ENCODE peak calls at places on chromosomes 1 and 21, in four cellular contexts. One of them, this sample, is unnamed.

GRCh38 chr1:114755006-114755936 is 2.5 kb downstream of the CSDE1 start:
- DNase-seq in activated T-helper 1 cell treated with anti-CD3 and anti-CD28 coated beads, Interleukin-2, amount 50 U/mL, for 16 hours: no peak
- DNase-seq in neural crest cell: no peak
- DNase-seq in NCI-H82: no peak
- DNase-seq in this sample: no peak

GRCh38 chr1:8858888-8859706 is 19.4 kb downstream of the ENO1 start:
- DNase-seq in activated T-helper 1 cell treated with anti-CD3 and anti-CD28 coated beads, Interleukin-2, amount 50 U/mL, for 16 hours: no peak
- DNase-seq in neural crest cell: peak; percentile 54
- DNase-seq in NCI-H82: peak; percentile 72
- DNase-seq in this sample: peak; percentile 45

GRCh38 chr21:44523567-44524181 is 16.3 kb downstream of the KRTAP10-1 start:
- DNase-seq in activated T-helper 1 cell treated with anti-CD3 and anti-CD28 coated beads, Interleukin-2, amount 50 U/mL, for 16 hours: no peak
- DNase-seq in neural crest cell: no peak
- DNase-seq in NCI-H82: no peak
- DNase-seq in this sample: no peak

GRCh38 chr1:203511513-203511912 is 17.6 kb downstream of the OPTC start:
- DNase-seq in activated T-helper 1 cell treated with anti-CD3 and anti-CD28 coated beads, Interleukin-2, amount 50 U/mL, for 16 hours: no peak
- DNase-seq in neural crest cell: no peak
- DNase-seq in NCI-H82: peak; percentile 35
- DNase-seq in this sample: no peak

GRCh38 chr1:65504263-65504662 is 83.8 kb downstream of the LEPR start:
- DNase-seq in activated T-helper 1 cell treated with anti-CD3 and anti-CD28 coated beads, Interleukin-2, amount 50 U/mL, for 16 hours: no peak
- DNase-seq in neural crest cell: no peak
- DNase-seq in NCI-H82: no peak
- DNase-seq in this sample: no peak

GRCh38 chr1:99613716-99614115 is 32.2 kb upstream of the PALMD start:
- DNase-seq in activated T-helper 1 cell treated with anti-CD3 and anti-CD28 coated beads, Interleukin-2, amount 50 U/mL, for 16 hours: no peak
- DNase-seq in neural crest cell: no peak
- DNase-seq in NCI-H82: no peak
- DNase-seq in this sample: no peak

GRCh38 chr1:4108741-4109625 is 208.9 kb upstream of the C1orf174 start:
- DNase-seq in activated T-helper 1 cell treated with anti-CD3 and anti-CD28 coated beads, Interleukin-2, amount 50 U/mL, for 16 hours: no peak
- DNase-seq in neural crest cell: no peak
- DNase-seq in NCI-H82: no peak
- DNase-seq in this sample: no peak

GRCh38 chr1:3547055-3548005 is 64.0 kb downstream of the MEGF6 start:
- DNase-seq in activated T-helper 1 cell treated with anti-CD3 and anti-CD28 coated beads, Interleukin-2, amount 50 U/mL, for 16 hours: no peak
- DNase-seq in neural crest cell: no peak
- DNase-seq in NCI-H82: no peak
- DNase-seq in this sample: peak; percentile 57

GRCh38 chr1:66876664-66877063 is 48.0 kb downstream of the DNAI4 start:
- DNase-seq in activated T-helper 1 cell treated with anti-CD3 and anti-CD28 coated beads, Interleukin-2, amount 50 U/mL, for 16 hours: no peak
- DNase-seq in neural crest cell: no peak
- DNase-seq in NCI-H82: no peak
- DNase-seq in this sample: no peak

GRCh38 chr21:44065428-44065827 is 41.8 kb upstream of the PWP2 start:
- DNase-seq in activated T-helper 1 cell treated with anti-CD3 and anti-CD28 coated beads, Interleukin-2, amount 50 U/mL, for 16 hours: peak; percentile 63
- DNase-seq in neural crest cell: no peak
- DNase-seq in NCI-H82: no peak
- DNase-seq in this sample: no peak

GRCh38 chr1:197199923-197200467 is 53.5 kb upstream of the ASPM start:
- DNase-seq in activated T-helper 1 cell treated with anti-CD3 and anti-CD28 coated beads, Interleukin-2, amount 50 U/mL, for 16 hours: no peak
- DNase-seq in neural crest cell: no peak
- DNase-seq in NCI-H82: peak; percentile 61
- DNase-seq in this sample: peak; percentile 77